ENCODE peak calls at places on chromosomes 4 and X, in six cellular contexts. M is IMR-90, E is H9, Y is mesenchymal stem cell, I is mesendoderm, A is H1. T is an unnamed sample.

GRCh38 chr4:23291139-23291538 is 598.4 kb downstream of the GBA3 start:
- DNase-seq in Y (no peak), M (no peak), I (no peak), A (no peak), E (no peak), T (no peak)

GRCh38 chrX:109855501-109855900 is 122.4 kb upstream of the ACSL4 start:
- DNase-seq in M (no peak), E (no peak), Y (no peak), I (no peak), A (no peak), T (no peak)

GRCh38 chr4:120088507-120088906 is 21.9 kb upstream of the MAD2L1 start:
- DNase-seq in Y (no peak), I (no peak), A (no peak), E (no peak), M (no peak), T (no peak)

GRCh38 chr4:80071643-80072606 is 1.1 kb downstream of the ANTXR2 start:
- DNase-seq in A (peak; percentile 17), E (peak; percentile 73), M (peak; percentile 22), I (peak; percentile 57), Y (peak; percentile 59), T (peak; percentile 58)

GRCh38 chrX:47854474-47854873 is 17.8 kb downstream of the ZNF81 start:
- DNase-seq in Y (peak; percentile 12), E (peak; percentile 34), A (no peak), M (peak; percentile 13), I (peak; percentile 29), T (no peak)

GRCh38 chrX:49230500-49231232 is 2.5 kb downstream of the CACNA1F start:
- DNase-seq in I (peak; percentile 81), Y (no peak), M (no peak), E (peak; percentile 86), A (no peak), T (peak; percentile 26)

GRCh38 chr4:10582059-10582686 is 102.4 kb downstream of the CLNK start:
- DNase-seq in I (peak; percentile 61), E (peak; percentile 42), M (peak; percentile 69), A (no peak), Y (peak; percentile 68), T (peak; percentile 42)

GRCh38 chr4:80153800-80154546 is 43.3 kb upstream of the PRDM8 start:
- DNase-seq in M (peak; percentile 71), I (no peak), E (no peak), Y (no peak), A (no peak), T (no peak)

GRCh38 chr4:83114576-83114975 is at the start of gene PLAC8:
- DNase-seq in E (no peak), A (no peak), I (peak; percentile 37), Y (peak; percentile 72), M (no peak), T (no peak)

GRCh38 chr4:76809594-76810305 is 88.2 kb downstream of the SOWAHB start:
- DNase-seq in M (peak; percentile 53), I (peak; percentile 44), A (no peak), Y (peak; percentile 96), E (no peak), T (no peak)

GRCh38 chr4:158068063-158068462 is 104.8 kb downstream of the GASK1B start:
- DNase-seq in M (peak; percentile 19), Y (no peak), E (no peak), I (no peak), A (no peak), T (no peak)

GRCh38 chrX:132022115-132022862 is 813 bp upstream of the STK26 start:
- DNase-seq in I (peak; percentile 35), A (no peak), Y (peak; percentile 34), E (no peak), M (no peak), T (no peak)

GRCh38 chr4:145544998-145545397 is 63.3 kb downstream of the SMAD1 start:
- DNase-seq in M (no peak), I (no peak), Y (peak; percentile 7), A (no peak), E (no peak), T (no peak)

GRCh38 chr4:66034671-66035070 is 364.4 kb upstream of the EPHA5 start:
- DNase-seq in I (no peak), E (no peak), M (no peak), Y (no peak), A (no peak), T (no peak)

GRCh38 chrX:110531873-110532272 is 173.2 kb downstream of the RTL9 start:
- DNase-seq in E (no peak), A (no peak), M (no peak), I (no peak), Y (no peak), T (no peak)

GRCh38 chr4:4637710-4638109 is 95.9 kb upstream of the STX18 start:
- DNase-seq in Y (no peak), A (no peak), M (no peak), E (no peak), I (no peak), T (no peak)

GRCh38 chr4:153468587-153468986 is 2.4 kb downstream of the TMEM131L start:
- DNase-seq in Y (no peak), M (no peak), A (no peak), E (no peak), I (no peak), T (no peak)

GRCh38 chrX:136767104-136767941 is 13.4 kb downstream of the ARHGEF6 start:
- DNase-seq in E (peak; percentile 66), M (peak; percentile 37), I (peak; percentile 76), Y (peak; percentile 66), A (peak; percentile 2), T (peak; percentile 40)

GRCh38 chrX:140918398-140919043 is 83.9 kb upstream of the SPANXB1 start:
- DNase-seq in A (peak; percentile 34), Y (peak; percentile 75), M (peak; percentile 54), I (peak; percentile 95), E (peak; percentile 71), T (peak; percentile 30)

GRCh38 chr4:185573651-185574199 is 38.4 kb upstream of the PDLIM3 start:
- DNase-seq in M (peak; percentile 80), I (peak; percentile 98), A (no peak), E (peak; percentile 88), Y (peak; percentile 93), T (no peak)

GRCh38 chr4:12644261-12644660 is 839.9 kb downstream of the RAB28 start:
- DNase-seq in I (no peak), E (no peak), Y (no peak), M (no peak), A (no peak), T (no peak)

GRCh38 chrX:83022020-83022419 is 486.1 kb upstream of the POU3F4 start:
- DNase-seq in I (peak; percentile 36), E (no peak), A (peak; percentile 1), M (no peak), Y (peak; percentile 0), T (no peak)

GRCh38 chr4:17934286-17934685 is 87.3 kb downstream of the LCORL start:
- DNase-seq in M (peak; percentile 14), I (no peak), Y (no peak), A (no peak), E (no peak), T (no peak)

DNA sequence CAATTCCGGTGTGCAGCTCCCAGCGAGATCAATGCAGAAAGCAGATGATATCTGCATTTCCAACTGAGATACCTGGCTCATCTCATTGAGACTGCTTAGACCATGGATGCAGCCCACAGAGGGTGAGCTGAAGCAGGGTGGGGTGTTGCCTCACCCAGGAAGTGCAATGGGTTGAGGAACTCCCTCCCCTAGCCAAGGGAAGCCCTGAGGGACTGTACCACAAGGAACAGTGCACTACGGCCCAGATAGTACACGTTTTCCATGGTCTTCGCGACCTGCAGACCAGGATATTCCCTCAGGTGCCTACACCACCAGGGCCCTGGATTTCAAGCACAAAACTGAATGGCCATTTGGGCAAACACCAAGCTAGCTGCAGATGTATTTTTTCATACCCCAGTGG is 150.0 kb downstream of the TET2 start:
- DNase-seq in I (no peak), M (no peak), A (no peak), Y (no peak), E (no peak), T (no peak)
- H3K4ac ChIP-seq in I (no peak overlapping the region), M (no peak overlapping the region), A (no peak overlapping the region), Y (no peak overlapping the region), E (no peak overlapping the region), T (no peak overlapping the region)

DNA sequence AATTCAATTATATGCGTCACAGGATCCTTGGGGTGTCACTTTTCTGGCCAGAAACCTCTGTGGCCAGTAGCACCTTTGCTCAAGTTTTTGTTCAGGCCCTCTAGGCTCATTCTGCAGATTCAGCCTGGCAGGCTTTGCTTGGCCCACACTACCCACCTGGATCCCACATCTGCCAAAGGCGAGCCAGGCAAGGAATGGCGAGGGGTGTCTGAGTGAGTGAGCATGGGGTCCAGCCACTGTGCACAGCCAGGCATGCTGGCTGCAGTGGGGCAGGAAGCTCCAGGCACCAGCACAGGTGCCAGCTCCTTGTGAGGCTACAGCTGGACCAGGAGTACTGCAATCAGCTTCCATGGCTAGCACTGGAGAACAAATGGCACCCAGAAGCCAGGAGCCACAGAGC is 914.9 kb downstream of the FSTL5 start:
- DNase-seq in Y (no peak), A (no peak), I (no peak), E (no peak), M (no peak), T (no peak)
- H2BK15ac ChIP-seq in Y (no peak overlapping the region), A (no peak overlapping the region), I (no peak overlapping the region), E (no peak overlapping the region), M (no peak overlapping the region), T (no peak overlapping the region)

GRCh38 chr4:39037491-39037825 is 5.2 kb upstream of the TMEM156 start:
- DNase-seq in E (no peak), I (no peak), M (peak; percentile 68), A (no peak), Y (peak; percentile 84), T (peak; percentile 20)

GRCh38 chr4:39036172-39036571 is 4.0 kb upstream of the TMEM156 start:
- DNase-seq in A (no peak), I (no peak), E (no peak), M (peak; percentile 63), Y (peak; percentile 88), T (no peak)

GRCh38 chr4:39042365-39042764 is 10.2 kb upstream of the TMEM156 start:
- DNase-seq in Y (peak; percentile 66), A (no peak), I (no peak), M (peak; percentile 34), E (no peak), T (no peak)

GRCh38 chr4:39043058-39043696 is 11.0 kb upstream of the TMEM156 start:
- DNase-seq in I (peak; percentile 32), Y (peak; percentile 88), A (no peak), M (peak; percentile 75), E (no peak), T (no peak)

DNA sequence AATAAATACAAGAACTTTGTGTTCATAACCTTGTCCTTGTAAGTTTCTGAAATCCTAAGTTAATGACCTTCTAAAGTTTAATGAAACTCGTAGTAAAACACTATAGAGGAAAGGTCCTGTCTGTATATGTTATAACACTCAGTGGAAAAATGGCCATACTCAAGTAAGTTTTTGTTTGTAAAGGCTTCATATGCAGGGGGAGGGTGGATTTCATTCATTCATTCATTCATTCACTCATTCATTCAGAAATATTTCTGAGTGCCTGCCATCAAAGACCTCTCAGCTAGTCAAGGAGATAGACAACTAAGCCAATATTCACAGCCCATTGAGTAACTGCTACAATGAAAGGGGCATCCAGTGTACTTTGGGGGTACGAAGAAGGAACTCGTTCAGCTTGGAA is 6.9 kb upstream of the TMEM156 start:
- DNase-seq in Y (no peak), E (no peak), I (no peak), M (no peak), A (no peak), T (no peak)
- H3K27ac ChIP-seq in Y (no peak overlapping the region), E (no peak overlapping the region), I (no peak overlapping the region), M (no peak overlapping the region), A (no peak overlapping the region), T (no peak overlapping the region)

GRCh38 chrX:129779747-129780146 is at the start of gene SASH3:
- DNase-seq in M (no peak), I (no peak), Y (no peak), A (no peak), E (no peak), T (no peak)
- H3K4ac ChIP-seq in M (no peak within 1 kb of the TSS), I (no peak within 1 kb of the TSS), Y (no peak within 1 kb of the TSS), A (no peak within 1 kb of the TSS), E (no peak within 1 kb of the TSS), T (no peak within 1 kb of the TSS)

GRCh38 chrX:9739130-9739529 is 26.5 kb downstream of the GPR143 start:
- DNase-seq in I (no peak), M (no peak), E (no peak), A (no peak), Y (no peak), T (no peak)
- H2BK15ac ChIP-seq in I (no peak overlapping the region), M (no peak overlapping the region), E (no peak overlapping the region), A (no peak overlapping the region), Y (peak overlapping the region; percentile 82), T (no peak overlapping the region)

T was measured in neuronal stem cell.